ENCODE peak calls at places on chromosomes 3 and 15, in seven cellular contexts. One of them, this sample, is unnamed. For H3K4me1, the result is how much of the 10 kb centered on the place peaks cover.

GRCh38 chr3:21524113-21524512 is 226.9 kb downstream of the ZNF385D start:
- DNase-seq in psoas muscle: no peak
- DNase-seq in right cardiac atrium: no peak
- DNase-seq in HCT116: no peak
- DNase-seq in heart right ventricle: no peak
- DNase-seq in SK-N-SH: peak
- DNase-seq in GM12878: no peak
- DNase-seq in this sample: no peak

GRCh38 chr3:152455989-152456388 is 187.3 kb downstream of the MBNL1 start:
- DNase-seq in right cardiac atrium: no peak
- DNase-seq in psoas muscle: no peak
- DNase-seq in heart right ventricle: no peak
- DNase-seq in HCT116: no peak
- DNase-seq in GM12878: no peak
- DNase-seq in SK-N-SH: no peak
- DNase-seq in this sample: no peak

GRCh38 chr15:68154923-68155559 is 50.1 kb downstream of the CALML4 start:
- DNase-seq in psoas muscle: no peak
- DNase-seq in heart right ventricle: peak
- DNase-seq in right cardiac atrium: peak
- DNase-seq in HCT116: peak
- DNase-seq in GM12878: no peak
- DNase-seq in SK-N-SH: peak
- DNase-seq in this sample: peak

GRCh38 chr15:31274496-31275330 is 51.9 kb upstream of the KLF13 start:
- DNase-seq in psoas muscle: no peak
- DNase-seq in GM12878: no peak
- DNase-seq in HCT116: no peak
- DNase-seq in right cardiac atrium: no peak
- DNase-seq in heart right ventricle: peak
- DNase-seq in SK-N-SH: peak
- DNase-seq in this sample: no peak

GRCh38 chr3:141370065-141370533 is 1.8 kb downstream of the ZBTB38 start:
- DNase-seq in SK-N-SH: peak
- DNase-seq in heart right ventricle: peak
- DNase-seq in GM12878: peak
- DNase-seq in right cardiac atrium: no peak
- DNase-seq in psoas muscle: no peak
- DNase-seq in HCT116: peak
- DNase-seq in this sample: peak

GRCh38 chr3:172710709-172711456 is at the start of gene NCEH1:
- DNase-seq in GM12878: peak
- DNase-seq in SK-N-SH: peak
- DNase-seq in right cardiac atrium: peak
- DNase-seq in psoas muscle: peak
- DNase-seq in HCT116: peak
- DNase-seq in heart right ventricle: peak
- DNase-seq in this sample: peak

GRCh38 chr3:173748140-173748539 is 350.6 kb downstream of the NLGN1 start:
- DNase-seq in SK-N-SH: no peak
- DNase-seq in psoas muscle: no peak
- DNase-seq in right cardiac atrium: no peak
- DNase-seq in heart right ventricle: no peak
- DNase-seq in GM12878: no peak
- DNase-seq in HCT116: no peak
- DNase-seq in this sample: no peak

GRCh38 chr3:153429821-153430220 is 267.8 kb downstream of the RAP2B start:
- DNase-seq in GM12878: no peak
- DNase-seq in heart right ventricle: no peak
- DNase-seq in right cardiac atrium: no peak
- DNase-seq in HCT116: no peak
- DNase-seq in psoas muscle: no peak
- DNase-seq in SK-N-SH: no peak
- DNase-seq in this sample: no peak

DNA sequence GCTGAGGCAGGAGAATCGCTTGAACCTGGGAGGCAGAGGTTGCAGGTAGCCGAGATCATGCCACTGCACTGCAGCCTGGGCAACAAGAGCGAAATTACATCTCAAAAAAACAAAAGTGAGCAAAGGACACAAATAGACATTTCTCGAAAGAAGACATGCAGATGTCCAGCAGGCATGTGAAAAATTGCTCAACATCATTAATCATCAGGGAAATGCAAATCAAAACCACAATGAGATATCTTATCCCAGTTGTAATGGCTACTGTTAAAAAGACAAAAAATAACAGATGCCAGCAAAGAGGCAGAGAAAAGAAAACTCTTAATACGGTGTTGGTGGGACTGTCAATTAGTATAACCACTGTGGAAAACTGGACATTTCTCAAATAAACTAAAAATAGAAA is 20.9 kb downstream of the ASB7 start:
- DNase-seq in right cardiac atrium: no peak
- DNase-seq in psoas muscle: no peak
- DNase-seq in SK-N-SH: no peak
- DNase-seq in heart right ventricle: no peak
- DNase-seq in HCT116: no peak
- DNase-seq in GM12878: no peak
- DNase-seq in this sample: no peak
- H3K4me1 ChIP-seq in right cardiac atrium: under half
- H3K4me1 ChIP-seq in psoas muscle: under half
- H3K4me1 ChIP-seq in SK-N-SH: under half
- H3K4me1 ChIP-seq in heart right ventricle: under half
- H3K4me1 ChIP-seq in HCT116: under half
- H3K4me1 ChIP-seq in GM12878: under half
- H3K4me1 ChIP-seq in this sample: under half

DNA sequence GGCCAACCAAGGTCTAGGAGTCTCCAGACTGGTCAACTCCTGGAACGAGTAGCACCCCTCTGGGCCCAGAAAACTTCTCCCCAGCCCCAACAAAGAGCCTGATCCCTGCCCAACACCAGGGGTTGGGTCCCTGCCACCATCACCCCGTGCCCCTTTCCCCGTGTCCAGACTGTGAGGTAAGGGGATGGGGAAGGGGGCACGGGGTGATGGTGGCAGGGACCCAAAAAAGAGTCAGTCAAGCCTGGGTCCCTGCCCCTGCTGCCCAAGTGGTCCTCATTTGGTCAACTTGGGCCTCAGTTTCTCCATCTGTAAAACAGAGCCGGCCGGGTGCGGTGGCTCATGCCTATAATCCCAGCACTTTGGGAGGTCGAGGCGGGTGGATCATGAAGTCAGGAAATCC is 1.1 kb upstream of the NBEAL2 start:
- DNase-seq in psoas muscle: no peak
- DNase-seq in GM12878: no peak
- DNase-seq in SK-N-SH: no peak
- DNase-seq in heart right ventricle: no peak
- DNase-seq in right cardiac atrium: peak
- DNase-seq in HCT116: no peak
- DNase-seq in this sample: no peak
- H3K4me1 ChIP-seq in psoas muscle: under half
- H3K4me1 ChIP-seq in GM12878: under half
- H3K4me1 ChIP-seq in SK-N-SH: under half
- H3K4me1 ChIP-seq in heart right ventricle: half or more
- H3K4me1 ChIP-seq in right cardiac atrium: under half
- H3K4me1 ChIP-seq in HCT116: under half
- H3K4me1 ChIP-seq in this sample: under half

DNA sequence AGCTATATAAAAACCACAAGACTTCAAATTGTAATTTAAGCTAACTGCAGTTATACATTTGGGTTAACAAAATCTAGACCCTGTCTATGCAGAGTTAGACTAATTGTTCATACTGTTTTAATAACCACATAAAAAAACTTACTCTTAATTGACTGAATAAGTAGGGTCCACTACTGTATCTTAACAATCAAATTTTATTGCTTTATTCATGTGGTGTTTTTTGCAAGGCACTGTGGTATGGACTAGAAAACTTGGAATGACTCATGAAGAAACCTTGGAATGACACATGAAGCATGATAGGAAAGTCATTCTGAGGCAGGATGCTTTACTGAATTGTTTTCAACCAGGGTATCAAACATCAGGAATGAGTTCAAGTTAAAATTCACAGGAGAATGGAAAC is 2.3 kb downstream of the SERP1 start:
- DNase-seq in psoas muscle: no peak
- DNase-seq in right cardiac atrium: no peak
- DNase-seq in heart right ventricle: no peak
- DNase-seq in SK-N-SH: no peak
- DNase-seq in GM12878: no peak
- DNase-seq in HCT116: no peak
- DNase-seq in this sample: no peak
- H3K4me1 ChIP-seq in psoas muscle: under half
- H3K4me1 ChIP-seq in right cardiac atrium: under half
- H3K4me1 ChIP-seq in heart right ventricle: under half
- H3K4me1 ChIP-seq in SK-N-SH: under half
- H3K4me1 ChIP-seq in GM12878: under half
- H3K4me1 ChIP-seq in HCT116: under half
- H3K4me1 ChIP-seq in this sample: under half

GRCh38 chr3:149579161-149579560 is 78.7 kb downstream of the WWTR1 start:
- DNase-seq in SK-N-SH: no peak
- DNase-seq in HCT116: no peak
- DNase-seq in GM12878: no peak
- DNase-seq in psoas muscle: no peak
- DNase-seq in right cardiac atrium: no peak
- DNase-seq in heart right ventricle: no peak
- DNase-seq in this sample: no peak
- H3K4me1 ChIP-seq in SK-N-SH: under half
- H3K4me1 ChIP-seq in HCT116: half or more
- H3K4me1 ChIP-seq in GM12878: half or more
- H3K4me1 ChIP-seq in psoas muscle: half or more
- H3K4me1 ChIP-seq in right cardiac atrium: under half
- H3K4me1 ChIP-seq in heart right ventricle: half or more
- H3K4me1 ChIP-seq in this sample: under half

GRCh38 chr15:101244889-101245668 is 6.8 kb downstream of the CHSY1 start:
- DNase-seq in GM12878: no peak
- DNase-seq in heart right ventricle: no peak
- DNase-seq in SK-N-SH: no peak
- DNase-seq in HCT116: no peak
- DNase-seq in psoas muscle: no peak
- DNase-seq in right cardiac atrium: no peak
- DNase-seq in this sample: no peak
- H3K4me1 ChIP-seq in GM12878: under half
- H3K4me1 ChIP-seq in heart right ventricle: half or more
- H3K4me1 ChIP-seq in SK-N-SH: under half
- H3K4me1 ChIP-seq in HCT116: under half
- H3K4me1 ChIP-seq in psoas muscle: half or more
- H3K4me1 ChIP-seq in right cardiac atrium: under half
- H3K4me1 ChIP-seq in this sample: under half

GRCh38 chr3:71062920-71063767 is 520.4 kb downstream of the FOXP1 start:
- DNase-seq in HCT116: no peak
- DNase-seq in psoas muscle: no peak
- DNase-seq in heart right ventricle: no peak
- DNase-seq in GM12878: no peak
- DNase-seq in SK-N-SH: peak
- DNase-seq in right cardiac atrium: no peak
- DNase-seq in this sample: no peak
- H3K4me1 ChIP-seq in HCT116: under half
- H3K4me1 ChIP-seq in psoas muscle: half or more
- H3K4me1 ChIP-seq in heart right ventricle: half or more
- H3K4me1 ChIP-seq in GM12878: under half
- H3K4me1 ChIP-seq in SK-N-SH: under half
- H3K4me1 ChIP-seq in right cardiac atrium: under half
- H3K4me1 ChIP-seq in this sample: under half

GRCh38 chr3:124859025-124859424 is 28.1 kb downstream of the ITGB5 start:
- DNase-seq in heart right ventricle: peak
- DNase-seq in GM12878: no peak
- DNase-seq in psoas muscle: no peak
- DNase-seq in HCT116: no peak
- DNase-seq in SK-N-SH: no peak
- DNase-seq in right cardiac atrium: no peak
- DNase-seq in this sample: no peak
- H3K4me1 ChIP-seq in heart right ventricle: half or more
- H3K4me1 ChIP-seq in GM12878: under half
- H3K4me1 ChIP-seq in psoas muscle: under half
- H3K4me1 ChIP-seq in HCT116: under half
- H3K4me1 ChIP-seq in SK-N-SH: under half
- H3K4me1 ChIP-seq in right cardiac atrium: under half
- H3K4me1 ChIP-seq in this sample: under half

GRCh38 chr15:95577911-95578310 is 752.6 kb upstream of the NR2F2 start:
- DNase-seq in right cardiac atrium: no peak
- DNase-seq in SK-N-SH: no peak
- DNase-seq in psoas muscle: no peak
- DNase-seq in heart right ventricle: no peak
- DNase-seq in GM12878: no peak
- DNase-seq in HCT116: no peak
- DNase-seq in this sample: no peak
- H3K4me1 ChIP-seq in right cardiac atrium: under half
- H3K4me1 ChIP-seq in SK-N-SH: under half
- H3K4me1 ChIP-seq in psoas muscle: under half
- H3K4me1 ChIP-seq in heart right ventricle: under half
- H3K4me1 ChIP-seq in GM12878: under half
- H3K4me1 ChIP-seq in HCT116: under half
- H3K4me1 ChIP-seq in this sample: under half

This sample was measured in BE2C.